ENCODE peak calls at places on chromosomes 1 and 21, in nine cellular contexts. X is endothelial cell, F is left lung, N is heart left ventricle, S is Panc1, B is RWPE1, L is prostate gland, K is fibroblast of pulmonary artery, Z is GM23338. R is an unnamed sample.

GRCh38 chr1:234897754-234898454 is 230.7 kb downstream of the TOMM20 start:
- DNase-seq in N (no peak), S (no peak), X (no peak), F (no peak), B (no peak), L (no peak), K (no peak), Z (no peak), R (no peak)

GRCh38 chr1:89866568-89866967 is 45.7 kb downstream of the LRRC8D start:
- DNase-seq in Z (peak), L (no peak), B (no peak), X (no peak), S (no peak), N (no peak), F (no peak), K (no peak), R (no peak)

GRCh38 chr1:116329524-116330341 is 43.3 kb upstream of the ATP1A1 start:
- DNase-seq in X (no peak), N (no peak), F (no peak), Z (no peak), L (peak), B (no peak), S (no peak), K (peak), R (peak)

GRCh38 chr1:18234790-18235242 is 127.2 kb downstream of the IGSF21 start:
- DNase-seq in L (peak), F (no peak), Z (peak), S (no peak), B (peak), K (peak), X (peak), N (no peak), R (peak)

GRCh38 chr1:28830814-28831213 is 18.8 kb downstream of the OPRD1 start:
- DNase-seq in B (no peak), K (no peak), N (no peak), X (no peak), L (no peak), F (no peak), Z (no peak), S (no peak), R (no peak)

GRCh38 chr1:213122514-213122929 is 71.5 kb downstream of the RPS6KC1 start:
- DNase-seq in N (no peak), S (peak), K (peak), F (no peak), B (no peak), L (no peak), X (no peak), Z (peak), R (peak)

GRCh38 chr1:28887835-28888682 is 26.3 kb upstream of the EPB41 start:
- DNase-seq in X (peak), S (no peak), L (no peak), F (no peak), N (peak), Z (peak), B (no peak), K (peak), R (peak)

GRCh38 chr1:218686258-218686657 is 341.1 kb downstream of the TGFB2 start:
- DNase-seq in L (no peak), S (no peak), K (peak), B (no peak), Z (no peak), N (no peak), X (no peak), F (no peak), R (peak)

GRCh38 chr1:44355582-44356305 is 687 bp upstream of the ERI3 start:
- DNase-seq in L (no peak), N (no peak), Z (no peak), B (no peak), X (no peak), S (no peak), K (no peak), F (no peak), R (no peak)

GRCh38 chr1:85544689-85545203 is 35.8 kb upstream of the CCN1 start:
- DNase-seq in B (peak), L (peak), K (no peak), Z (peak), S (peak), X (no peak), F (no peak), N (no peak), R (peak)

GRCh38 chr1:6646499-6647148 is 22.0 kb downstream of the THAP3 start:
- DNase-seq in B (peak), S (no peak), N (peak), Z (peak), X (peak), L (peak), F (no peak), K (peak), R (peak)

GRCh38 chr1:167629681-167630567 is at the start of gene RCSD1:
- DNase-seq in B (peak), S (no peak), Z (peak), K (peak), X (peak), N (peak), F (peak), L (no peak), R (no peak)

GRCh38 chr1:73333847-73334503 is 864.0 kb downstream of the LRRIQ3 start:
- DNase-seq in L (no peak), S (no peak), F (no peak), B (no peak), X (no peak), N (no peak), K (no peak), Z (no peak), R (no peak)

GRCh38 chr1:219834247-219834917 is 94.0 kb downstream of the SLC30A10 start:
- DNase-seq in F (no peak), N (no peak), X (no peak), K (no peak), B (no peak), L (no peak), S (no peak), Z (peak), R (no peak)

GRCh38 chr21:31752352-31752751 is 20.4 kb upstream of the SCAF4 start:
- DNase-seq in L (no peak), N (no peak), Z (no peak), K (peak), X (no peak), F (no peak), B (peak), S (no peak), R (peak)

GRCh38 chr1:53317651-53318539 is 10.0 kb downstream of the LRP8 start:
- DNase-seq in B (no peak), K (no peak), F (peak), N (no peak), Z (no peak), X (no peak), S (no peak), L (no peak), R (no peak)

GRCh38 chr1:44631647-44632510 is 42.4 kb downstream of the TMEM53 start:
- DNase-seq in K (peak), B (peak), Z (peak), F (peak), N (peak), X (peak), L (peak), S (no peak), R (peak)

GRCh38 chr1:191804311-191804710 is 354.0 kb upstream of the RGS18 start:
- DNase-seq in N (no peak), S (no peak), L (no peak), F (no peak), Z (no peak), X (peak), K (no peak), B (no peak), R (no peak)

GRCh38 chr1:108084866-108085477 is 115.2 kb downstream of the SLC25A24 start:
- DNase-seq in B (no peak), L (no peak), K (no peak), Z (no peak), X (no peak), F (no peak), N (no peak), S (no peak), R (no peak)

GRCh38 chr1:31476891-31477846 is 64.2 kb downstream of the SERINC2 start:
- DNase-seq in L (no peak), N (no peak), S (no peak), Z (no peak), X (no peak), F (no peak), B (no peak), K (no peak), R (no peak)

GRCh38 chr1:208187499-208188041 is 56.6 kb downstream of the PLXNA2 start:
- DNase-seq in X (no peak), S (no peak), K (no peak), L (no peak), F (no peak), Z (no peak), B (no peak), N (no peak), R (no peak)

GRCh38 chr1:60541831-60542532 is 468.4 kb upstream of the C1orf87 start:
- DNase-seq in F (no peak), Z (no peak), X (no peak), B (no peak), S (no peak), K (peak), N (no peak), L (no peak), R (no peak)

GRCh38 chr1:19169642-19170041 is 40.4 kb downstream of the UBR4 start:
- DNase-seq in S (no peak), K (no peak), L (no peak), B (no peak), X (no peak), Z (no peak), N (no peak), F (no peak), R (no peak)

GRCh38 chr1:21882721-21883415 is 54.2 kb downstream of the HSPG2 start:
- DNase-seq in S (no peak), X (no peak), F (no peak), Z (no peak), L (no peak), N (peak), B (no peak), K (no peak), R (no peak)

GRCh38 chr1:230085178-230085515 is 18.1 kb downstream of the GALNT2 start:
- DNase-seq in F (no peak), B (no peak), S (no peak), N (no peak), L (no peak), X (no peak), K (no peak), Z (no peak), R (peak)

GRCh38 chr21:17925000-17925610 is 105.9 kb upstream of the C21orf91 start:
- DNase-seq in S (peak), K (peak), X (peak), L (peak), B (peak), Z (peak), F (no peak), N (no peak), R (peak)

GRCh38 chr21:30839304-30839703 is 9.7 kb upstream of the KRTAP7-1 start:
- DNase-seq in L (no peak), B (peak), S (no peak), N (no peak), K (peak), F (no peak), X (peak), Z (peak), R (peak)

GRCh38 chr1:211323156-211324063 is 3.2 kb upstream of the TRAF5 start:
- DNase-seq in B (peak), S (peak), X (peak), K (peak), L (peak), Z (peak), N (no peak), F (no peak), R (peak)

GRCh38 chr21:27648560-27648959 is 681.7 kb upstream of the ADAMTS5 start:
- DNase-seq in N (no peak), Z (no peak), X (no peak), K (peak), S (no peak), B (peak), F (no peak), L (no peak), R (peak)

GRCh38 chr21:45098867-45099266 is 24.5 kb downstream of the ADARB1 start:
- DNase-seq in Z (peak), K (peak), F (no peak), N (no peak), S (no peak), B (no peak), X (no peak), L (no peak), R (peak)
- TF ChIP-seq CTCF in Z (peak), K (peak), F (peak), N (peak), S (peak), B (peak), X (no peak), L (no peak), R (peak)

DNA sequence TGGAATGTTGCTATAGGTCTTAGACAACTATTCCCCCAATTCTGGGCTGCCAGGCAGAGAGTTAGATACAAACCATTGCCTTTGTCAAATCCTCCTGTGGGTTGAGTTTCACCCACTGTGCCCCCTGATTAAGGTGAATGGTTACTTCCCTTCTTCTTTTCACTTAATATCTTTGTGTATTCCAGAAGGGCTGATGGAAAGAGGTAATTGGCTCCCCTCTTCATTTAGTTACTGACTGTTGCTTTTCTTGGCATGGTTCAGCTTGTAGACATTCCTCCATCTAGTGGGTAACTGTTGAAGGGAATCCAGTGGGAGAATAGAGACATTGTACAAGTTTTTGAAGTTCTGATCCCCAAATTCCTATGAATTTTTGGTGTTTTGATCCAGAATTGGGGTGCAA is 43.8 kb upstream of the MACF1 start:
- DNase-seq in F (no peak), B (no peak), N (no peak), Z (no peak), X (no peak), L (no peak), S (no peak), K (no peak), R (no peak)
- TF ChIP-seq CTCF in F (no peak), B (no peak), N (no peak), Z (no peak), X (no peak), L (no peak), S (no peak), K (peak), R (no peak)

GRCh38 chr1:98260839-98261238 is 340.0 kb upstream of the DPYD start:
- DNase-seq in Z (peak), N (no peak), X (no peak), B (no peak), K (no peak), S (no peak), L (no peak), F (peak), R (no peak)
- TF ChIP-seq CTCF in Z (peak), N (no peak), X (no peak), B (no peak), K (no peak), S (no peak), L (no peak), F (no peak), R (no peak)

GRCh38 chr1:202014060-202014459 is 3.7 kb downstream of the ELF3 start:
- DNase-seq in X (no peak), K (no peak), L (no peak), N (no peak), F (no peak), Z (no peak), S (no peak), B (no peak), R (no peak)

GRCh38 chr1:202012544-202013478 is 2.4 kb downstream of the ELF3 start:
- DNase-seq in L (no peak), S (no peak), B (no peak), F (no peak), X (no peak), N (no peak), Z (no peak), K (no peak), R (no peak)

GRCh38 chr1:202013601-202014000 is 3.2 kb downstream of the ELF3 start:
- DNase-seq in N (no peak), X (no peak), K (no peak), F (peak), S (no peak), Z (no peak), B (no peak), L (no peak), R (no peak)

GRCh38 chr1:202010042-202011015 is at the start of gene ELF3:
- DNase-seq in S (no peak), L (peak), B (peak), Z (peak), K (no peak), F (peak), X (no peak), N (peak), R (peak)

DNA sequence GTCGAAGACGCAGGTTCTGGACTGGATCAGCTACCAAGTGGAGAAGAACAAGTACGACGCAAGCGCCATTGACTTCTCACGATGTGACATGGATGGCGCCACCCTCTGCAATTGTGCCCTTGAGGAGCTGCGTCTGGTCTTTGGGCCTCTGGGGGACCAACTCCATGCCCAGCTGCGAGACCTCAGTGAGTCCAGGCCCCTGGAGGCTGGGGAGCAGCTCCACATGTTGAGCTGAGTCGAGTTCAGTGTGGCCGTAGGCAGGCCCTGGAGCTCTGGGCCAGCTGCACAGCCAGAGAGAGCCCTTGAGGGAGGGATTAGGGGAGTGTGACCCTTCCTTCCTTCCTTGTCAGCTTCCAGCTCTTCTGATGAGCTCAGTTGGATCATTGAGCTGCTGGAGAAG is 1.6 kb downstream of the ELF3 start:
- DNase-seq in B (no peak), Z (no peak), X (no peak), S (no peak), K (no peak), F (no peak), L (no peak), N (no peak), R (no peak)
- TF ChIP-seq CTCF in B (no peak), Z (no peak), X (no peak), S (no peak), K (no peak), F (no peak), L (no peak), N (no peak), R (no peak)

DNA sequence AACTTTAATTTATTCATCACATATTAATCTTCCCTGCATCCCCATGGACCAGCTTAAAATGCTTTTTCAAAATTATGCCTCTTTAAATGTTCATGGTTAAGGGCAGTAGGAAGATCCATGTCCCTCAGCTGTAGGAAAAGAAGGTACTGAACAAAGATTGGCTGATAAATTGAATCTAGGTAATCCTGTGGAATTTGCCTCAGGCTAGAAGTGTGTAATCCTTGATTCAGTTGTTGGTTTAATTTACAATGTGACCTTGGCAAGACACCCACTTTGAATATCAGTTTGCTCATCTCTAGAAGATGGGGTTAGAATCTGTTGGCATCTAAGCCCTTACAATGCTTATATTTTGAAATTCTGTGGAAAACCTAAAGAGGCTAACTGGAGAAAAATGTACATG is 6.1 kb downstream of the TTC4 start:
- DNase-seq in N (no peak), B (no peak), L (no peak), K (no peak), S (no peak), F (no peak), X (no peak), Z (no peak), R (no peak)
- TF ChIP-seq CTCF in N (no peak), B (no peak), L (no peak), K (no peak), S (no peak), F (no peak), X (no peak), Z (no peak), R (no peak)

GRCh38 chr1:206468571-206468970 is 1.7 kb upstream of the IKBKE start:
- DNase-seq in K (no peak), S (no peak), L (no peak), B (no peak), F (no peak), Z (no peak), N (no peak), X (no peak), R (no peak)

GRCh38 chr1:206469411-206469932 is 804 bp upstream of the IKBKE start:
- DNase-seq in N (no peak), Z (peak), K (no peak), X (no peak), B (peak), L (no peak), F (no peak), S (no peak), R (peak)

GRCh38 chr1:206470692-206471414 is 577 bp downstream of the IKBKE start:
- DNase-seq in F (peak), K (peak), Z (peak), L (no peak), S (no peak), X (peak), N (no peak), B (peak), R (peak)

GRCh38 chr1:206471415-206471801 is 1.1 kb downstream of the IKBKE start:
- DNase-seq in K (no peak), N (no peak), F (no peak), L (no peak), Z (no peak), B (no peak), S (no peak), X (no peak), R (no peak)

DNA sequence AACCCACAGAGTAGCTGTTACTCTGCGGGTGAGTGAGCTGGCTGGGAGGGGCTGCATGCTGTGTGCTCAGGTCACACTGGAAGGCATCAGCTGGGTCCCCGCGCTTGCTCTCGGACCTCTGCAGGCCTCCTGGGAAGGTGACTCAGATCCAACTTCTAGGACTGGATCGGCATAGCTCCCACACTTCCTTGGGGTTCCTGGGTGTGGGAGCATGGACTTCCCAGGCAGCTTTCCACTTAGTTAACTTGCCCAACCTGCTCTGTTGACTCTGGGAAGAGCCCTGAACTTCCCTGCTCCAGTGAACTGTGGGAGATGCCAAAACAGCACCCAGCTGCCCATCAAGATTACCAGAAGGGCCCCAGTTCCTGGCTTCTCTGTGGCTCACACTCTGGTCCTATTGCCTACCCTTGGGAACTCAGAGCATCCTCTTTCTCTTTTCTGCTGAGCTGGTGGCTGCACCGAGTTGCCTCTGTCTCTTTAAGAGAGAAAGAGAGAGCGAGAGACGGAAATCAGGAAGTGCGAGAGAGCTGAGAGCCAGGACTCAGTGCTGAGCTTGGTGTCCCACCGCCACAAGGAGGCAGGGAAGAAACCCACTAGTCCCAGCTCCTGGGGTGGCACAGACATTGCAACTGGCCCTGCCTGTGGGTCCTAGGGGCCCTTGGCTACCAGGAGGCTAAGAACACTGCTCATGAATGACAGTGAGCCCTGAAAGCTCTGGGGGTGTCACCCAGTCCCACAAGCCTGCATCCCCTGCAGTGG is at the start of gene IKBKE:
- DNase-seq in L (peak), B (peak), F (peak), K (peak), Z (peak), N (peak), X (peak), S (no peak), R (peak)
- TF ChIP-seq CTCF in L (peak), B (peak), F (peak), K (peak), Z (peak), N (no peak), X (no peak), S (no peak), R (no peak)

DNA sequence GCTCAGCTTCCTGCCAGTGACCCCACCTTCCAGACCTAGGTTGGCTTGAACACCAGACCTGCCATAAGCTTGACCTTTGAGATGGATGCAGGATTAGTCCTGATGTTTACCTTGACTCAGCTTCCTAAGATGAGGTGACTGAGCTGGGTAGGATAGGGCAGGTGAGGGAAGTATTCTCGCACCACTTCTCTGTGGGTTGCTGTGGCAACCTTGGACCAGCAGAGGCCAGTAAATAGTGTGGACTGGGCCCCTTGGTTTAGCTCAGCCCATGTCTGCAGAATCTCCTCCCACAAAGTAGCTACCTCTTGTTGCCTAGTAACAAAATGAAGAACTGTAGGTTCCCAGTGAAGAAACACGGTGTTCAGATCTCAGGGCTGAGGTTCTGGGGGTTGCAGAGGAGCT is 8.4 kb downstream of the RPS6KA1 start:
- DNase-seq in S (no peak), Z (peak), N (no peak), K (peak), F (no peak), L (no peak), X (peak), B (peak), R (no peak)
- TF ChIP-seq CTCF in S (no peak), Z (peak), N (no peak), K (peak), F (no peak), L (peak), X (no peak), B (no peak), R (no peak)